ENCODE peak calls at places on chromosomes 13 and 19, in ten cellular contexts. One of them, this sample, is unnamed.

GRCh38 chr19:15869109-15869555 is 28.7 kb downstream of the CYP4F2 start:
- DNase-seq in right atrium auricular region: no peak
- DNase-seq in HFFc6: no peak
- DNase-seq in testis: peak; percentile 36
- DNase-seq in neural crest cell: no peak
- DNase-seq in breast epithelium: no peak
- DNase-seq in brain microvascular endothelial cell: peak; percentile 7
- DNase-seq in PC-3: peak; percentile 69
- DNase-seq in WTC11: peak; percentile 57
- DNase-seq in GM13976: peak; percentile 55
- DNase-seq in this sample: peak; percentile 60

GRCh38 chr13:48578516-48579166 is 45.8 kb upstream of the RCBTB2 start:
- DNase-seq in PC-3: no peak
- DNase-seq in testis: no peak
- DNase-seq in HFFc6: no peak
- DNase-seq in WTC11: no peak
- DNase-seq in brain microvascular endothelial cell: no peak
- DNase-seq in neural crest cell: no peak
- DNase-seq in breast epithelium: no peak
- DNase-seq in right atrium auricular region: no peak
- DNase-seq in GM13976: no peak
- DNase-seq in this sample: peak; percentile 28

GRCh38 chr19:40190891-40191835 is at the start of gene MAP3K10:
- DNase-seq in right atrium auricular region: peak; percentile 68
- DNase-seq in HFFc6: peak; percentile 49
- DNase-seq in PC-3: peak; percentile 61
- DNase-seq in breast epithelium: no peak
- DNase-seq in WTC11: peak; percentile 68
- DNase-seq in neural crest cell: peak; percentile 62
- DNase-seq in testis: peak; percentile 79
- DNase-seq in GM13976: peak; percentile 92
- DNase-seq in brain microvascular endothelial cell: peak; percentile 63
- DNase-seq in this sample: peak; percentile 60

GRCh38 chr19:44356383-44357111 is at the start of gene ZNF112:
- DNase-seq in PC-3: peak; percentile 92
- DNase-seq in right atrium auricular region: peak; percentile 82
- DNase-seq in brain microvascular endothelial cell: peak; percentile 90
- DNase-seq in GM13976: no peak
- DNase-seq in HFFc6: peak; percentile 82
- DNase-seq in WTC11: peak; percentile 91
- DNase-seq in breast epithelium: peak; percentile 81
- DNase-seq in testis: peak; percentile 96
- DNase-seq in neural crest cell: peak; percentile 63
- DNase-seq in this sample: peak; percentile 92

GRCh38 chr13:50075619-50076097 is 60.4 kb downstream of the KCNRG start:
- DNase-seq in HFFc6: no peak
- DNase-seq in breast epithelium: no peak
- DNase-seq in PC-3: no peak
- DNase-seq in WTC11: no peak
- DNase-seq in right atrium auricular region: no peak
- DNase-seq in testis: no peak
- DNase-seq in brain microvascular endothelial cell: no peak
- DNase-seq in GM13976: no peak
- DNase-seq in neural crest cell: no peak
- DNase-seq in this sample: no peak

GRCh38 chr19:14954071-14954655 is 12.9 kb downstream of the OR7C2 start:
- DNase-seq in HFFc6: no peak
- DNase-seq in testis: peak; percentile 63
- DNase-seq in brain microvascular endothelial cell: no peak
- DNase-seq in neural crest cell: no peak
- DNase-seq in right atrium auricular region: no peak
- DNase-seq in PC-3: no peak
- DNase-seq in breast epithelium: no peak
- DNase-seq in WTC11: peak; percentile 87
- DNase-seq in GM13976: no peak
- DNase-seq in this sample: no peak

GRCh38 chr13:60261432-60262351 is 98.0 kb upstream of the DIAPH3 start:
- DNase-seq in breast epithelium: no peak
- DNase-seq in testis: no peak
- DNase-seq in brain microvascular endothelial cell: no peak
- DNase-seq in neural crest cell: no peak
- DNase-seq in right atrium auricular region: no peak
- DNase-seq in GM13976: no peak
- DNase-seq in HFFc6: no peak
- DNase-seq in PC-3: no peak
- DNase-seq in WTC11: peak; percentile 79
- DNase-seq in this sample: no peak

GRCh38 chr19:54017266-54017665 is 25.8 kb downstream of the CACNG6 start:
- DNase-seq in right atrium auricular region: no peak
- DNase-seq in neural crest cell: no peak
- DNase-seq in breast epithelium: no peak
- DNase-seq in brain microvascular endothelial cell: peak; percentile 85
- DNase-seq in testis: no peak
- DNase-seq in HFFc6: peak; percentile 48
- DNase-seq in WTC11: no peak
- DNase-seq in PC-3: peak; percentile 53
- DNase-seq in GM13976: no peak
- DNase-seq in this sample: no peak

GRCh38 chr13:19836472-19836871 is 27.0 kb downstream of the ZMYM5 start:
- DNase-seq in neural crest cell: no peak
- DNase-seq in GM13976: no peak
- DNase-seq in brain microvascular endothelial cell: peak; percentile 9
- DNase-seq in testis: no peak
- DNase-seq in right atrium auricular region: no peak
- DNase-seq in breast epithelium: no peak
- DNase-seq in HFFc6: peak; percentile 17
- DNase-seq in WTC11: no peak
- DNase-seq in PC-3: peak; percentile 5
- DNase-seq in this sample: no peak

GRCh38 chr13:76992548-76993001 is 694 bp downstream of the CLN5 start:
- DNase-seq in HFFc6: peak; percentile 34
- DNase-seq in neural crest cell: no peak
- DNase-seq in WTC11: peak; percentile 29
- DNase-seq in brain microvascular endothelial cell: no peak
- DNase-seq in breast epithelium: no peak
- DNase-seq in GM13976: no peak
- DNase-seq in PC-3: peak; percentile 14
- DNase-seq in right atrium auricular region: peak; percentile 57
- DNase-seq in testis: peak; percentile 60
- DNase-seq in this sample: no peak

GRCh38 chr13:30111810-30112209 is 195.5 kb downstream of the KATNAL1 start:
- DNase-seq in WTC11: peak; percentile 31
- DNase-seq in breast epithelium: no peak
- DNase-seq in brain microvascular endothelial cell: no peak
- DNase-seq in right atrium auricular region: no peak
- DNase-seq in PC-3: no peak
- DNase-seq in testis: no peak
- DNase-seq in neural crest cell: no peak
- DNase-seq in HFFc6: no peak
- DNase-seq in GM13976: no peak
- DNase-seq in this sample: no peak

GRCh38 chr19:46579286-46579944 is 21.7 kb upstream of the CALM3 start:
- DNase-seq in HFFc6: no peak
- DNase-seq in PC-3: peak; percentile 8
- DNase-seq in GM13976: peak; percentile 47
- DNase-seq in right atrium auricular region: no peak
- DNase-seq in breast epithelium: no peak
- DNase-seq in neural crest cell: peak; percentile 47
- DNase-seq in WTC11: no peak
- DNase-seq in brain microvascular endothelial cell: no peak
- DNase-seq in testis: peak; percentile 36
- DNase-seq in this sample: no peak

GRCh38 chr13:100673376-100673830 is 1.2 kb downstream of the TMTC4 start:
- DNase-seq in breast epithelium: no peak
- DNase-seq in HFFc6: no peak
- DNase-seq in right atrium auricular region: no peak
- DNase-seq in testis: peak; percentile 29
- DNase-seq in neural crest cell: peak; percentile 11
- DNase-seq in GM13976: no peak
- DNase-seq in PC-3: no peak
- DNase-seq in brain microvascular endothelial cell: no peak
- DNase-seq in WTC11: peak; percentile 30
- DNase-seq in this sample: no peak

GRCh38 chr19:58562126-58563033 is 4.0 kb upstream of the UBE2M start:
- DNase-seq in HFFc6: no peak
- DNase-seq in testis: no peak
- DNase-seq in brain microvascular endothelial cell: no peak
- DNase-seq in PC-3: peak; percentile 55
- DNase-seq in neural crest cell: no peak
- DNase-seq in WTC11: peak; percentile 56
- DNase-seq in breast epithelium: no peak
- DNase-seq in right atrium auricular region: no peak
- DNase-seq in GM13976: no peak
- DNase-seq in this sample: no peak

GRCh38 chr19:4014541-4015491 is 7.3 kb downstream of the PIAS4 start:
- DNase-seq in neural crest cell: no peak
- DNase-seq in testis: peak; percentile 33
- DNase-seq in WTC11: peak; percentile 77
- DNase-seq in brain microvascular endothelial cell: no peak
- DNase-seq in GM13976: no peak
- DNase-seq in PC-3: no peak
- DNase-seq in right atrium auricular region: no peak
- DNase-seq in HFFc6: no peak
- DNase-seq in breast epithelium: peak; percentile 67
- DNase-seq in this sample: no peak

GRCh38 chr13:32881792-32882175 is 134.4 kb upstream of the KL start:
- DNase-seq in HFFc6: no peak
- DNase-seq in neural crest cell: no peak
- DNase-seq in brain microvascular endothelial cell: no peak
- DNase-seq in PC-3: peak; percentile 54
- DNase-seq in testis: no peak
- DNase-seq in breast epithelium: no peak
- DNase-seq in WTC11: no peak
- DNase-seq in GM13976: no peak
- DNase-seq in right atrium auricular region: no peak
- DNase-seq in this sample: no peak

DNA sequence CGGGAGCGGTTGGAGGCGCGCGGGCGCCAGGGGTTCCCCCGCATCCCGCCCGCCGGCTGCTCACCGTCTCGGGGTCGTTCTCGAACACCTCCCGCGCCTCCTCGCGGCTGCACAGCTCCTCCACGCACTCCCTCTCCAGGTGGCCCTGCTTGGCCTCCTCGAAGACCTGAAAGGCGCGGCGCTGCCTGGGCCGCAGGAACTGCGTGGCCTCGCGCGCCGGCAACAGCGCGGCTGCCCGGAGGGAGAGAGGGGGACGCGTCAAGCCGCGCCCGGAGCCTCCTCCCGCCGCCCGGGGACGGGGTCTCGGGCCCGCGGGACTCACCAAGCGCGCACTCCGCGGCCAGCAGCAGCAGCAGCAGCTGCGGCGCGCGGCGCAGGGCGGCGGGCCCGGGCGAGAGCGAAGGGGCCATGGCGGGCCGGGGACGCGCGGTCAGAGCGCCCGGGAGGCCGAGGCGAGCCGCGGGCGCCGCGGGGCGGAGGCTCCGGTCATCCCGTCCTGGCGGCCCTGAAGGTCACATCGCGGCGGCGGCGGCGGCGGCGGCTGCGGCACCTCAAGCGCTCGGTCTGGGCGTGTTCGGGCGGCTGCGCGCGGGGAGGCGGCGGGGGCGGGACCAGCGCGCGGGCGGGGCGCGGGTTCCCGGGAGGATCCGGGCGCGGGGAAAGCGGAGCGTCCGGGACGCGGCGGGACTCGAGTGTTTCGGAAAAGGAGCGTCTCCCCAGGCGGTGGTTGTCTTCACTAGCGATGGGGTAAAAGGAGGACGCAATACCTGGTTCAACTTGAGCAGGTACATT is at the start of gene GAS6:
- DNase-seq in HFFc6: peak; percentile 46
- DNase-seq in neural crest cell: peak; percentile 40
- DNase-seq in right atrium auricular region: no peak
- DNase-seq in WTC11: peak; percentile 57
- DNase-seq in GM13976: peak; percentile 70
- DNase-seq in testis: peak; percentile 77
- DNase-seq in breast epithelium: peak; percentile 58
- DNase-seq in brain microvascular endothelial cell: no peak
- DNase-seq in PC-3: peak; percentile 39
- DNase-seq in this sample: no peak
- TF ChIP-seq CTCF in HFFc6: peak; percentile 59
- TF ChIP-seq CTCF in neural crest cell: no peak
- TF ChIP-seq CTCF in right atrium auricular region: peak; percentile 36
- TF ChIP-seq CTCF in WTC11: no peak
- TF ChIP-seq CTCF in GM13976: no peak
- TF ChIP-seq CTCF in testis: no peak
- TF ChIP-seq CTCF in breast epithelium: no peak
- TF ChIP-seq CTCF in brain microvascular endothelial cell: no peak
- TF ChIP-seq CTCF in PC-3: no peak
- TF ChIP-seq CTCF in this sample: no peak

DNA sequence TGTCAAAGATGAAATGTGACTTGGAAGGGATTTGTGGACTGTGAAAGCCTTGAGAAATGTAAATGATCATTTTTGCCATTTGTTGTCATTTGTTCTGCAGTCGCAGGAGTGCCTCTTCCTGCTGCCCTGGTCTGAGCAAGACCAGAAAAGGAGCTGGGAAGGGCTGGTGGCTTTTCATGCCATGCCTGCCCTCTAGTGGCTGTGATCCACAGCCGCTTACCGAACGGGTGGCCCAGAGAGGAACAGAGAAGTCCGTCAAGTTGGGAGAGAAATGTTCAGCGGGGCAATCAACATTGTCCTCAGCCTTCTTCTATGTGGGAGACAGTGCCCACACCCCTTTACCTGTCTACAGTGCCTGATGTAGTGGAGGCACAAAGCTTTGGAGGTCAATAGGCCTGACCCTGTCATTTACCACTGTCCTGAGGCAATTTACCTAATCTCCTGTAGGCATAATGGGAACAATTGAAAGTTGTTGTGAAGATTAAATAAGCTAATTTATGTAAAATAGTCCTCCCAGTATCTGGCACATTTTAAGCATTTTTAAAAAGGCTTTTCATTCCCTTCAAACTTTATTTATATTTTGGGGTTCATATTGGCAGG is 224.5 kb downstream of the B3GLCT start:
- DNase-seq in HFFc6: peak; percentile 68
- DNase-seq in WTC11: peak; percentile 82
- DNase-seq in GM13976: peak; percentile 60
- DNase-seq in neural crest cell: peak; percentile 80
- DNase-seq in testis: peak; percentile 84
- DNase-seq in PC-3: peak; percentile 83
- DNase-seq in breast epithelium: peak; percentile 73
- DNase-seq in right atrium auricular region: peak; percentile 83
- DNase-seq in brain microvascular endothelial cell: peak; percentile 78
- DNase-seq in this sample: peak; percentile 75
- TF ChIP-seq CTCF in HFFc6: peak; percentile 94
- TF ChIP-seq CTCF in WTC11: peak; percentile 64
- TF ChIP-seq CTCF in GM13976: peak; percentile 94
- TF ChIP-seq CTCF in neural crest cell: peak; percentile 92
- TF ChIP-seq CTCF in testis: peak; percentile 58
- TF ChIP-seq CTCF in PC-3: peak; percentile 90
- TF ChIP-seq CTCF in breast epithelium: peak; percentile 82
- TF ChIP-seq CTCF in right atrium auricular region: peak; percentile 92
- TF ChIP-seq CTCF in brain microvascular endothelial cell: peak; percentile 98
- TF ChIP-seq CTCF in this sample: peak; percentile 56

GRCh38 chr19:38073806-38074685 is 150.0 kb downstream of the DPF1 start:
- DNase-seq in testis: no peak
- DNase-seq in PC-3: no peak
- DNase-seq in neural crest cell: peak; percentile 22
- DNase-seq in brain microvascular endothelial cell: no peak
- DNase-seq in WTC11: peak; percentile 73
- DNase-seq in GM13976: no peak
- DNase-seq in right atrium auricular region: no peak
- DNase-seq in HFFc6: no peak
- DNase-seq in breast epithelium: no peak
- DNase-seq in this sample: no peak
- TF ChIP-seq CTCF in testis: no peak
- TF ChIP-seq CTCF in PC-3: no peak
- TF ChIP-seq CTCF in neural crest cell: peak; percentile 34
- TF ChIP-seq CTCF in brain microvascular endothelial cell: peak; percentile 31
- TF ChIP-seq CTCF in WTC11: no peak
- TF ChIP-seq CTCF in GM13976: no peak
- TF ChIP-seq CTCF in right atrium auricular region: no peak
- TF ChIP-seq CTCF in HFFc6: no peak
- TF ChIP-seq CTCF in breast epithelium: no peak
- TF ChIP-seq CTCF in this sample: no peak

GRCh38 chr19:52690395-52691214 is 44.2 kb downstream of the ZNF611 start:
- DNase-seq in HFFc6: peak; percentile 96
- DNase-seq in GM13976: peak; percentile 91
- DNase-seq in testis: peak; percentile 94
- DNase-seq in neural crest cell: peak; percentile 89
- DNase-seq in PC-3: peak; percentile 97
- DNase-seq in WTC11: peak; percentile 95
- DNase-seq in brain microvascular endothelial cell: peak; percentile 92
- DNase-seq in right atrium auricular region: peak; percentile 96
- DNase-seq in breast epithelium: peak; percentile 96
- DNase-seq in this sample: peak; percentile 93
- TF ChIP-seq CTCF in HFFc6: peak; percentile 66
- TF ChIP-seq CTCF in GM13976: peak; percentile 3
- TF ChIP-seq CTCF in testis: peak; percentile 19
- TF ChIP-seq CTCF in neural crest cell: peak; percentile 55
- TF ChIP-seq CTCF in PC-3: no peak
- TF ChIP-seq CTCF in WTC11: no peak
- TF ChIP-seq CTCF in brain microvascular endothelial cell: no peak
- TF ChIP-seq CTCF in right atrium auricular region: peak; percentile 38
- TF ChIP-seq CTCF in breast epithelium: peak; percentile 29
- TF ChIP-seq CTCF in this sample: no peak